ENCODE peak calls at places on chromosome 16, in four cellular contexts. U, K, O and L are unnamed samples.

GRCh38 chr16:28597692-28598261 is 927 bp upstream of the SULT1A2 start:
- DNase-seq in U (no peak), K (peak; percentile 62), O (no peak), L (no peak)

GRCh38 chr16:46833465-46833810 is 2.5 kb upstream of the C16orf87 start:
- DNase-seq in U (no peak), K (no peak), O (no peak), L (no peak)

GRCh38 chr16:12348733-12349704 is 372.5 kb downstream of the SNX29 start:
- DNase-seq in U (no peak), K (no peak), O (no peak), L (no peak)

GRCh38 chr16:61421111-61421510 is 615.1 kb downstream of the CDH8 start:
- DNase-seq in U (no peak), K (no peak), O (peak; percentile 54), L (no peak)

GRCh38 chr16:84988328-84989080 is 22.8 kb downstream of the ZDHHC7 start:
- DNase-seq in U (no peak), K (no peak), O (no peak), L (no peak)

GRCh38 chr16:10949424-10949970 is 5.1 kb downstream of the CLEC16A start:
- DNase-seq in U (peak; percentile 87), K (no peak), O (no peak), L (no peak)

GRCh38 chr16:89122322-89122831 is 28.7 kb downstream of the ACSF3 start:
- DNase-seq in U (no peak), K (peak; percentile 46), O (no peak), L (peak; percentile 78)

GRCh38 chr16:53153130-53153529 is 98.3 kb downstream of the CHD9 start:
- DNase-seq in U (no peak), K (no peak), O (no peak), L (no peak)

GRCh38 chr16:15864939-15865338 is 8.1 kb upstream of the MYH11 start:
- DNase-seq in U (no peak), K (no peak), O (no peak), L (no peak)

GRCh38 chr16:81204794-81205680 is 33.5 kb upstream of the BCO1 start:
- DNase-seq in U (peak; percentile 27), K (no peak), O (peak; percentile 88), L (no peak)

GRCh38 chr16:3654249-3654991 is at the start of gene DNASE1:
- DNase-seq in U (peak; percentile 46), K (peak; percentile 74), O (peak; percentile 36), L (peak; percentile 75)

GRCh38 chr16:85422124-85422373 is 191.1 kb upstream of the GSE1 start:
- DNase-seq in U (no peak), K (no peak), O (no peak), L (no peak)

GRCh38 chr16:28569011-28569410 is 15.3 kb downstream of the SGF29 start:
- DNase-seq in U (no peak), K (no peak), O (no peak), L (no peak)